ENCODE peak calls at places on chromosomes 16 and 17, in seven cellular contexts. U is effector CD8-positive, alpha-beta T cell; J is nephron progenitor cell; V is activated CD8-positive, alpha-beta T cell treated with anti-CD3 and anti-CD28 coated beads, Interleukin-2, amount 10 ng/mL, durations not matched to agents 7 days and 5 days; A is astrocyte of the spinal cord; M is non-pigmented ciliary epithelial cell; N is fibroblast of lung. Z is an unnamed sample.

GRCh38 chr17:76511562-76512365 is 10.5 kb upstream of the RHBDF2 start:
- DNase-seq in U (no peak), J (no peak), V (no peak), A (no peak), M (no peak), N (no peak), Z (no peak)

GRCh38 chr17:42422958-42423712 is at the start of gene CAVIN1:
- DNase-seq in U (no peak), J (peak; percentile 81), V (peak; percentile 33), A (peak; percentile 99), M (peak; percentile 84), N (peak; percentile 98), Z (peak; percentile 96)

GRCh38 chr16:17403859-17404545 is 66.8 kb downstream of the XYLT1 start:
- DNase-seq in U (no peak), J (no peak), V (no peak), A (no peak), M (no peak), N (no peak), Z (no peak)

GRCh38 chr17:57329380-57330214 is 73.3 kb downstream of the MSI2 start:
- DNase-seq in U (no peak), J (no peak), V (no peak), A (no peak), M (no peak), N (no peak), Z (no peak)

GRCh38 chr16:15854061-15854460 is 2.8 kb downstream of the MYH11 start:
- DNase-seq in U (no peak), J (no peak), V (no peak), A (no peak), M (no peak), N (no peak), Z (no peak)

GRCh38 chr17:27959382-27959709 is 66.2 kb upstream of the LYRM9 start:
- DNase-seq in U (no peak), J (no peak), V (no peak), A (no peak), M (no peak), N (no peak), Z (no peak)

GRCh38 chr16:87897563-87898505 is 28.5 kb upstream of the SLC7A5 start:
- DNase-seq in U (no peak), J (no peak), V (peak; percentile 79), A (no peak), M (no peak), N (peak; percentile 6), Z (no peak)

GRCh38 chr17:10295728-10296343 is 77.0 kb downstream of the MYH13 start:
- DNase-seq in U (no peak), J (peak; percentile 73), V (peak; percentile 51), A (peak; percentile 8), M (no peak), N (peak; percentile 3), Z (no peak)

GRCh38 chr16:85369741-85370528 is 243.2 kb upstream of the GSE1 start:
- DNase-seq in U (peak; percentile 27), J (peak; percentile 86), V (peak; percentile 55), A (no peak), M (no peak), N (no peak), Z (no peak)

GRCh38 chr16:79845734-79846135 is 245.2 kb upstream of the MAF start:
- DNase-seq in U (no peak), J (no peak), V (no peak), A (no peak), M (no peak), N (no peak), Z (no peak)

GRCh38 chr16:51151951-51152663 is 1.0 kb upstream of the SALL1 start:
- DNase-seq in U (no peak), J (peak; percentile 93), V (no peak), A (peak; percentile 93), M (no peak), N (peak; percentile 91), Z (no peak)

GRCh38 chr16:9441021-9441420 is 349.6 kb downstream of the HAPSTR1 start:
- DNase-seq in U (no peak), J (peak; percentile 10), V (no peak), A (no peak), M (no peak), N (no peak), Z (no peak)

GRCh38 chr16:58658796-58659211 is 25.8 kb downstream of the SLC38A7 start:
- DNase-seq in U (no peak), J (no peak), V (no peak), A (no peak), M (no peak), N (peak; percentile 16), Z (no peak)